ENCODE peak calls at places on chromosomes 2 and 18, in eight cellular contexts. One of them, this sample, is unnamed.

GRCh38 chr2:230869691-230870543 is 5.2 kb downstream of the ITM2C start:
- DNase-seq in GM13977: no peak
- DNase-seq in mesothelial cell of epicardium: peak
- DNase-seq in OCI-M1: no peak
- DNase-seq in NCI-H1092 treated with DMSO at 0.1 percent for 48 hours: no peak
- DNase-seq in NCI-H1105: no peak
- DNase-seq in RCC 7860: no peak
- DNase-seq in GDM1: no peak
- DNase-seq in this sample: no peak

GRCh38 chr18:73962251-73962650 is 185.4 kb downstream of the FBXO15 start:
- DNase-seq in GM13977: no peak
- DNase-seq in mesothelial cell of epicardium: no peak
- DNase-seq in OCI-M1: no peak
- DNase-seq in NCI-H1092 treated with DMSO at 0.1 percent for 48 hours: no peak
- DNase-seq in NCI-H1105: no peak
- DNase-seq in RCC 7860: no peak
- DNase-seq in GDM1: no peak
- DNase-seq in this sample: no peak

GRCh38 chr2:28034696-28035095 is 144.2 kb downstream of the BABAM2 start:
- DNase-seq in GM13977: no peak
- DNase-seq in mesothelial cell of epicardium: no peak
- DNase-seq in OCI-M1: no peak
- DNase-seq in NCI-H1092 treated with DMSO at 0.1 percent for 48 hours: no peak
- DNase-seq in NCI-H1105: no peak
- DNase-seq in RCC 7860: no peak
- DNase-seq in GDM1: no peak
- DNase-seq in this sample: no peak

GRCh38 chr2:134912406-134912805 is 6.2 kb upstream of the CCNT2 start:
- DNase-seq in GM13977: no peak
- DNase-seq in mesothelial cell of epicardium: no peak
- DNase-seq in OCI-M1: no peak
- DNase-seq in NCI-H1092 treated with DMSO at 0.1 percent for 48 hours: no peak
- DNase-seq in NCI-H1105: no peak
- DNase-seq in RCC 7860: no peak
- DNase-seq in GDM1: no peak
- DNase-seq in this sample: no peak

GRCh38 chr2:101820519-101820918 is 123.0 kb downstream of the MAP4K4 start:
- DNase-seq in GM13977: no peak
- DNase-seq in mesothelial cell of epicardium: no peak
- DNase-seq in OCI-M1: peak
- DNase-seq in NCI-H1092 treated with DMSO at 0.1 percent for 48 hours: no peak
- DNase-seq in NCI-H1105: no peak
- DNase-seq in RCC 7860: peak
- DNase-seq in GDM1: no peak
- DNase-seq in this sample: no peak

GRCh38 chr2:47301277-47301618 is 101.7 kb upstream of the MSH2 start:
- DNase-seq in GM13977: no peak
- DNase-seq in mesothelial cell of epicardium: no peak
- DNase-seq in OCI-M1: no peak
- DNase-seq in NCI-H1092 treated with DMSO at 0.1 percent for 48 hours: no peak
- DNase-seq in NCI-H1105: no peak
- DNase-seq in RCC 7860: no peak
- DNase-seq in GDM1: no peak
- DNase-seq in this sample: no peak

GRCh38 chr2:207438414-207439126 is 91.2 kb upstream of the CREB1 start:
- DNase-seq in GM13977: no peak
- DNase-seq in mesothelial cell of epicardium: no peak
- DNase-seq in OCI-M1: no peak
- DNase-seq in NCI-H1092 treated with DMSO at 0.1 percent for 48 hours: no peak
- DNase-seq in NCI-H1105: no peak
- DNase-seq in RCC 7860: no peak
- DNase-seq in GDM1: no peak
- DNase-seq in this sample: no peak

GRCh38 chr2:81181845-81182244 is 877.3 kb upstream of the LRRTM1 start:
- DNase-seq in GM13977: no peak
- DNase-seq in mesothelial cell of epicardium: no peak
- DNase-seq in OCI-M1: no peak
- DNase-seq in NCI-H1092 treated with DMSO at 0.1 percent for 48 hours: no peak
- DNase-seq in NCI-H1105: no peak
- DNase-seq in RCC 7860: no peak
- DNase-seq in GDM1: no peak
- DNase-seq in this sample: no peak

GRCh38 chr2:162297925-162298552 is 20.4 kb downstream of the IFIH1 start:
- DNase-seq in GM13977: no peak
- DNase-seq in mesothelial cell of epicardium: peak
- DNase-seq in OCI-M1: peak
- DNase-seq in NCI-H1092 treated with DMSO at 0.1 percent for 48 hours: peak
- DNase-seq in NCI-H1105: peak
- DNase-seq in RCC 7860: peak
- DNase-seq in GDM1: peak
- DNase-seq in this sample: peak

GRCh38 chr2:240225116-240225515 is 84.7 kb upstream of the OTOS start:
- DNase-seq in GM13977: no peak
- DNase-seq in mesothelial cell of epicardium: no peak
- DNase-seq in OCI-M1: no peak
- DNase-seq in NCI-H1092 treated with DMSO at 0.1 percent for 48 hours: no peak
- DNase-seq in NCI-H1105: no peak
- DNase-seq in RCC 7860: no peak
- DNase-seq in GDM1: no peak
- DNase-seq in this sample: no peak

GRCh38 chr2:26970928-26971627 is 641 bp downstream of the MAPRE3 start:
- DNase-seq in GM13977: peak
- DNase-seq in mesothelial cell of epicardium: peak
- DNase-seq in OCI-M1: peak
- DNase-seq in NCI-H1092 treated with DMSO at 0.1 percent for 48 hours: peak
- DNase-seq in NCI-H1105: no peak
- DNase-seq in RCC 7860: no peak
- DNase-seq in GDM1: no peak
- DNase-seq in this sample: no peak

GRCh38 chr18:22703883-22704626 is 229.1 kb upstream of the RBBP8 start:
- DNase-seq in GM13977: peak
- DNase-seq in mesothelial cell of epicardium: no peak
- DNase-seq in OCI-M1: peak
- DNase-seq in NCI-H1092 treated with DMSO at 0.1 percent for 48 hours: peak
- DNase-seq in NCI-H1105: peak
- DNase-seq in RCC 7860: peak
- DNase-seq in GDM1: no peak
- DNase-seq in this sample: no peak

GRCh38 chr18:51234117-51235010 is 36.9 kb upstream of the MEX3C start:
- DNase-seq in GM13977: no peak
- DNase-seq in mesothelial cell of epicardium: no peak
- DNase-seq in OCI-M1: peak
- DNase-seq in NCI-H1092 treated with DMSO at 0.1 percent for 48 hours: no peak
- DNase-seq in NCI-H1105: no peak
- DNase-seq in RCC 7860: peak
- DNase-seq in GDM1: no peak
- DNase-seq in this sample: no peak

GRCh38 chr2:150134223-150134858 is 353.1 kb downstream of the RND3 start:
- DNase-seq in GM13977: no peak
- DNase-seq in mesothelial cell of epicardium: no peak
- DNase-seq in OCI-M1: no peak
- DNase-seq in NCI-H1092 treated with DMSO at 0.1 percent for 48 hours: no peak
- DNase-seq in NCI-H1105: no peak
- DNase-seq in RCC 7860: no peak
- DNase-seq in GDM1: no peak
- DNase-seq in this sample: no peak

GRCh38 chr18:75353357-75353756 is 74.1 kb downstream of the SMIM21 start:
- DNase-seq in GM13977: no peak
- DNase-seq in mesothelial cell of epicardium: no peak
- DNase-seq in OCI-M1: no peak
- DNase-seq in NCI-H1092 treated with DMSO at 0.1 percent for 48 hours: no peak
- DNase-seq in NCI-H1105: no peak
- DNase-seq in RCC 7860: no peak
- DNase-seq in GDM1: no peak
- DNase-seq in this sample: no peak

GRCh38 chr18:3652380-3653262 is 202.6 kb downstream of the TGIF1 start:
- DNase-seq in GM13977: no peak
- DNase-seq in mesothelial cell of epicardium: peak
- DNase-seq in OCI-M1: peak
- DNase-seq in NCI-H1092 treated with DMSO at 0.1 percent for 48 hours: no peak
- DNase-seq in NCI-H1105: no peak
- DNase-seq in RCC 7860: peak
- DNase-seq in GDM1: peak
- DNase-seq in this sample: no peak

GRCh38 chr2:182814804-182815203 is 51.6 kb downstream of the FRZB start:
- DNase-seq in GM13977: no peak
- DNase-seq in mesothelial cell of epicardium: no peak
- DNase-seq in OCI-M1: no peak
- DNase-seq in NCI-H1092 treated with DMSO at 0.1 percent for 48 hours: no peak
- DNase-seq in NCI-H1105: no peak
- DNase-seq in RCC 7860: no peak
- DNase-seq in GDM1: no peak
- DNase-seq in this sample: no peak

GRCh38 chr2:11746376-11746806 is at the start of gene LPIN1:
- DNase-seq in GM13977: peak
- DNase-seq in mesothelial cell of epicardium: peak
- DNase-seq in OCI-M1: peak
- DNase-seq in NCI-H1092 treated with DMSO at 0.1 percent for 48 hours: peak
- DNase-seq in NCI-H1105: peak
- DNase-seq in RCC 7860: peak
- DNase-seq in GDM1: peak
- DNase-seq in this sample: no peak

GRCh38 chr2:160375037-160375436 is 118.6 kb downstream of the RBMS1 start:
- DNase-seq in GM13977: no peak
- DNase-seq in mesothelial cell of epicardium: no peak
- DNase-seq in OCI-M1: no peak
- DNase-seq in NCI-H1092 treated with DMSO at 0.1 percent for 48 hours: no peak
- DNase-seq in NCI-H1105: no peak
- DNase-seq in RCC 7860: no peak
- DNase-seq in GDM1: no peak
- DNase-seq in this sample: no peak

GRCh38 chr2:45871025-45871424 is 219.6 kb downstream of the PRKCE start:
- DNase-seq in GM13977: no peak
- DNase-seq in mesothelial cell of epicardium: no peak
- DNase-seq in OCI-M1: no peak
- DNase-seq in NCI-H1092 treated with DMSO at 0.1 percent for 48 hours: no peak
- DNase-seq in NCI-H1105: no peak
- DNase-seq in RCC 7860: no peak
- DNase-seq in GDM1: no peak
- DNase-seq in this sample: no peak

GRCh38 chr2:85850451-85850850 is 38.3 kb downstream of the ST3GAL5 start:
- DNase-seq in GM13977: no peak
- DNase-seq in mesothelial cell of epicardium: no peak
- DNase-seq in OCI-M1: no peak
- DNase-seq in NCI-H1092 treated with DMSO at 0.1 percent for 48 hours: no peak
- DNase-seq in NCI-H1105: no peak
- DNase-seq in RCC 7860: no peak
- DNase-seq in GDM1: no peak
- DNase-seq in this sample: no peak

GRCh38 chr2:192697880-192698279 is 503.1 kb upstream of the TMEFF2 start:
- DNase-seq in GM13977: no peak
- DNase-seq in mesothelial cell of epicardium: no peak
- DNase-seq in OCI-M1: no peak
- DNase-seq in NCI-H1092 treated with DMSO at 0.1 percent for 48 hours: no peak
- DNase-seq in NCI-H1105: no peak
- DNase-seq in RCC 7860: no peak
- DNase-seq in GDM1: no peak
- DNase-seq in this sample: no peak

GRCh38 chr2:188475945-188476344 is 184.3 kb downstream of the GULP1 start:
- DNase-seq in GM13977: no peak
- DNase-seq in mesothelial cell of epicardium: no peak
- DNase-seq in OCI-M1: peak
- DNase-seq in NCI-H1092 treated with DMSO at 0.1 percent for 48 hours: no peak
- DNase-seq in NCI-H1105: no peak
- DNase-seq in RCC 7860: peak
- DNase-seq in GDM1: no peak
- DNase-seq in this sample: no peak

GRCh38 chr2:216057688-216058193 is 23.9 kb downstream of the PECR start:
- DNase-seq in GM13977: peak
- DNase-seq in mesothelial cell of epicardium: no peak
- DNase-seq in OCI-M1: peak
- DNase-seq in NCI-H1092 treated with DMSO at 0.1 percent for 48 hours: no peak
- DNase-seq in NCI-H1105: no peak
- DNase-seq in RCC 7860: peak
- DNase-seq in GDM1: peak
- DNase-seq in this sample: no peak

GRCh38 chr2:105473011-105473410 is 74.2 kb upstream of the FHL2 start:
- DNase-seq in GM13977: no peak
- DNase-seq in mesothelial cell of epicardium: no peak
- DNase-seq in OCI-M1: no peak
- DNase-seq in NCI-H1092 treated with DMSO at 0.1 percent for 48 hours: no peak
- DNase-seq in NCI-H1105: no peak
- DNase-seq in RCC 7860: no peak
- DNase-seq in GDM1: no peak
- DNase-seq in this sample: no peak

GRCh38 chr2:216657086-216657855 is 24.1 kb downstream of the IGFBP2 start:
- DNase-seq in GM13977: no peak
- DNase-seq in mesothelial cell of epicardium: no peak
- DNase-seq in OCI-M1: no peak
- DNase-seq in NCI-H1092 treated with DMSO at 0.1 percent for 48 hours: no peak
- DNase-seq in NCI-H1105: no peak
- DNase-seq in RCC 7860: no peak
- DNase-seq in GDM1: no peak
- DNase-seq in this sample: no peak

This sample was measured in NCI-H1436 treated with DMSO at 0.1 percent for 48 hours.